ENCODE peak calls at places on chromosome 20, in ten cellular contexts. N is NAMALWA; L is stimulated activated naive CD8-positive, alpha-beta T cell treated with anti-CD3 and anti-CD28 coated beads, Interleukin-15, Interleukin-2, amounts not matched to agents 100 U/mL and 50 U/mL, for 24 hours; M is left kidney; B is NCI-H2107; E is transverse colon; S is stimulated activated CD4-positive, alpha-beta T cell treated with anti-CD3 and anti-CD28 coated beads, Interleukin-1b, Interleukin-23, amount 100 ng/mL, for 48 hours; X is activated T-cell treated with anti-CD3 and anti-CD28 coated beads for 1 hour; U is MG63; A is prostate gland. C is an unnamed sample.

GRCh38 chr20:4324611-4325238 is 309.4 kb upstream of the RNF24 start:
- DNase-seq in N (no peak), L (no peak), M (no peak), B (no peak), E (no peak), S (no peak), X (no peak), U (no peak), A (no peak), C (no peak)

GRCh38 chr20:63830821-63831593 is at the start of gene ZBTB46:
- DNase-seq in N (peak; percentile 36), L (peak; percentile 63), M (peak; percentile 78), B (peak; percentile 47), E (peak; percentile 66), S (no peak), X (no peak), U (peak; percentile 78), A (peak; percentile 31), C (no peak)

GRCh38 chr20:17939622-17940446 is 28.8 kb downstream of the SNX5 start:
- DNase-seq in N (peak; percentile 50), L (no peak), M (no peak), B (no peak), E (no peak), S (no peak), X (no peak), U (no peak), A (no peak), C (no peak)

GRCh38 chr20:37202267-37202943 is 23.1 kb upstream of the MROH8 start:
- DNase-seq in N (peak; percentile 51), L (peak; percentile 21), M (peak; percentile 43), B (no peak), E (peak; percentile 26), S (no peak), X (no peak), U (peak; percentile 65), A (peak; percentile 11), C (no peak)

GRCh38 chr20:4901031-4901818 is 100.1 kb downstream of the SLC23A2 start:
- DNase-seq in N (no peak), L (no peak), M (no peak), B (no peak), E (no peak), S (no peak), X (no peak), U (no peak), A (no peak), C (no peak)

GRCh38 chr20:22472386-22472785 is 112.0 kb downstream of the FOXA2 start:
- DNase-seq in N (no peak), L (no peak), M (no peak), B (no peak), E (no peak), S (no peak), X (no peak), U (no peak), A (no peak), C (no peak)

GRCh38 chr20:33908351-33908750 is 85.4 kb upstream of the RALY start:
- DNase-seq in N (no peak), L (no peak), M (peak; percentile 52), B (no peak), E (no peak), S (no peak), X (no peak), U (peak; percentile 75), A (no peak), C (no peak)

GRCh38 chr20:43375586-43375985 is 82.1 kb upstream of the SRSF6 start:
- DNase-seq in N (no peak), L (no peak), M (no peak), B (no peak), E (no peak), S (no peak), X (no peak), U (no peak), A (no peak), C (no peak)

GRCh38 chr20:20894753-20895152 is 182.3 kb upstream of the RALGAPA2 start:
- DNase-seq in N (no peak), L (no peak), M (peak; percentile 14), B (no peak), E (no peak), S (no peak), X (no peak), U (peak; percentile 4), A (no peak), C (no peak)

GRCh38 chr20:3082955-3083952 is 1.3 kb downstream of the AVP start:
- DNase-seq in N (no peak), L (no peak), M (peak; percentile 43), B (no peak), E (no peak), S (no peak), X (no peak), U (no peak), A (no peak), C (no peak)

GRCh38 chr20:53003420-53003819 is 31.3 kb downstream of the TSHZ2 start:
- DNase-seq in N (no peak), L (no peak), M (peak; percentile 90), B (no peak), E (no peak), S (no peak), X (no peak), U (no peak), A (no peak), C (no peak)

GRCh38 chr20:48298851-48299484 is 513.7 kb upstream of the SULF2 start:
- DNase-seq in N (no peak), L (no peak), M (peak; percentile 45), B (peak; percentile 52), E (peak; percentile 17), S (no peak), X (no peak), U (peak; percentile 84), A (peak; percentile 48), C (no peak)

GRCh38 chr20:56779452-56780143 is 150.5 kb downstream of the TFAP2C start:
- DNase-seq in N (no peak), L (no peak), M (peak; percentile 36), B (no peak), E (no peak), S (no peak), X (no peak), U (no peak), A (no peak), C (no peak)

GRCh38 chr20:47607208-47607613 is 105.5 kb downstream of the NCOA3 start:
- DNase-seq in N (no peak), L (no peak), M (no peak), B (no peak), E (no peak), S (no peak), X (no peak), U (no peak), A (no peak), C (no peak)

GRCh38 chr20:2602746-2603145 is 49.7 kb upstream of the NOP56 start:
- DNase-seq in N (peak; percentile 22), L (no peak), M (peak; percentile 8), B (no peak), E (no peak), S (no peak), X (no peak), U (no peak), A (no peak), C (no peak)